ENCODE peak calls at places on chromosomes 1 and 21, in five cellular contexts. K, T, S, D and E are unnamed samples.

GRCh38 chr1:177355575-177355974 is 184.8 kb downstream of the BRINP2 start:
- DNase-seq in T (no peak), D (peak; percentile 3), K (no peak), S (no peak), E (peak; percentile 22)

GRCh38 chr1:6420594-6421042 is 899 bp upstream of the HES2 start:
- DNase-seq in D (no peak), S (no peak), K (peak; percentile 92), T (no peak), E (peak; percentile 76)

GRCh38 chr1:47568763-47569162 is 130.9 kb downstream of the FOXD2 start:
- DNase-seq in T (no peak), K (no peak), D (no peak), S (no peak), E (no peak)

GRCh38 chr1:229258851-229259110 is 12.1 kb upstream of the RAB4A start:
- DNase-seq in S (no peak), K (no peak), D (no peak), T (no peak), E (no peak)

GRCh38 chr1:118093017-118093416 is 92.0 kb downstream of the SPAG17 start:
- DNase-seq in K (no peak), T (no peak), D (no peak), S (no peak), E (no peak)

GRCh38 chr1:180568211-180568610 is 9.4 kb downstream of the OVAAL start:
- DNase-seq in S (no peak), T (no peak), K (no peak), D (no peak), E (no peak)

GRCh38 chr21:43357708-43358430 is 69.1 kb downstream of the SIK1 start:
- DNase-seq in K (no peak), D (no peak), S (no peak), T (no peak), E (no peak)

GRCh38 chr1:27509127-27510080 is 19.4 kb upstream of the WASF2 start:
- DNase-seq in T (no peak), D (no peak), S (no peak), K (no peak), E (no peak)

GRCh38 chr21:37380349-37381323 is 14.1 kb downstream of the DYRK1A start:
- DNase-seq in T (no peak), K (no peak), D (no peak), S (no peak), E (no peak)

GRCh38 chr1:180173952-180174351 is 19.3 kb downstream of the QSOX1 start:
- DNase-seq in S (no peak), K (no peak), D (no peak), T (no peak), E (no peak)

GRCh38 chr1:219555031-219555667 is 57.8 kb downstream of the ZC3H11B start:
- DNase-seq in S (no peak), D (no peak), T (peak; percentile 44), K (no peak), E (no peak)

GRCh38 chr1:246160905-246161304 is 346.2 kb downstream of the SMYD3 start:
- DNase-seq in T (no peak), S (no peak), K (no peak), D (no peak), E (no peak)

GRCh38 chr1:59707216-59707615 is 107.5 kb upstream of the HOOK1 start:
- DNase-seq in S (no peak), K (no peak), D (no peak), T (peak; percentile 12), E (no peak)

GRCh38 chr1:204150702-204151561 is 912 bp downstream of the ETNK2 start:
- DNase-seq in K (no peak), S (no peak), D (no peak), T (no peak), E (peak; percentile 36)

GRCh38 chr1:43557744-43558245 is 27.1 kb downstream of the PTPRF start:
- DNase-seq in S (no peak), K (peak; percentile 65), T (no peak), D (no peak), E (no peak)
- H3K4me3 ChIP-seq in S (no peak overlapping the region), K (no peak overlapping the region), T (no peak overlapping the region), D (no peak overlapping the region), E (no peak overlapping the region)

GRCh38 chr1:182777386-182777785 is 12.2 kb upstream of the NPL start:
- DNase-seq in K (no peak), D (no peak), S (no peak), T (no peak), E (no peak)
- TF ChIP-seq MYC in K (no peak), D (no peak), S (no peak), T (no peak), E (no peak)

GRCh38 chr1:33634806-33635205 is 162.4 kb downstream of the ZSCAN20 start:
- DNase-seq in D (peak; percentile 14), S (no peak), K (peak; percentile 68), T (peak; percentile 18), E (peak; percentile 50)
- TF ChIP-seq MAX in D (no peak), S (no peak), K (no peak), T (no peak), E (no peak)

DNA sequence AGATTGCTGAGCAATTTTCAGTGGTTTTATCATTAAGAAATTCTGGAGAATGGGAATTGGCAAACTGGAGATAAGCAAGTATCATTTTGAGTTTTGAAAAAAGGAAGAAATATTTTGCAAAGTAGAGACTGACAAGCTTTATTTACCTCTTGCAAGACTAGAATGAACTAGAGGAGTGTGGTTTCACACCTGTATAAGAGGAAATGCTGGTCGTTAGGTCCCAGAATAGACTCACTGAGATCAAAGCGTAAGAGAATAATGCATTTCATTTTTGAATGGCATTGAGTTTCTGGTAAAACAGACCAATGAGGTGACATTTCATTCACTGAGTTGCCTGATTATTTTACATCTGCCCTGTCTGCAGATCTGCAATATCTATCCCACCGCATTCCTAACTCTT is 308.1 kb downstream of the ADGRL2 start:
- DNase-seq in S (peak; percentile 1), K (no peak), D (no peak), T (no peak), E (no peak)
- H3K4me3 ChIP-seq in S (no peak overlapping the region), K (no peak overlapping the region), D (no peak overlapping the region), T (no peak overlapping the region), E (no peak overlapping the region)

DNA sequence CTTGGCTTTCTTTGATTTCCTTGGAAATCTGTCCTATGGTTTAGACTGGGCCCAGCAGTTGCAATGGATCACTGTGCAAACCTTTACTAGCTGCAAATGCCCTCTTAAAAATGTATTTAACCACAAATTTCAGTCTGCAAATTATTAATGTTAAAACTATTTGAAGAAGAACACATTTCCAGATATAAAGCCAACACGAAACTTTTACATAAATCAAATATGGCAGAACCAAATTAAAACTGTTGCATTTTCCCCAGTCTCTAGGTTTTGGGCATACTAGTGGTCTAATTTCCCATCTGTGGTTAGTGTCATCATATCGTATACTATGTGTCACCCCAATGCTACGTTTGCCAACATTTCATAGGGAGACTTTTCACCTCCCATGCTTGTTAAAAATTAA is 52.3 kb downstream of the HMCN1 start:
- DNase-seq in D (no peak), K (no peak), S (no peak), T (no peak), E (no peak)
- TF ChIP-seq MYC in D (no peak), K (no peak), S (no peak), T (no peak), E (no peak)

GRCh38 chr1:61081637-61082335 is 575 bp upstream of the NFIA start:
- DNase-seq in D (peak; percentile 83), T (peak; percentile 66), S (no peak), K (no peak), E (peak; percentile 45)

GRCh38 chr1:61082336-61083013 is at the start of gene NFIA:
- DNase-seq in D (peak; percentile 83), K (peak; percentile 79), S (no peak), T (peak; percentile 61), E (peak; percentile 69)

GRCh38 chr1:61083799-61084385 is 1.5 kb downstream of the NFIA start:
- DNase-seq in K (no peak), D (no peak), S (no peak), T (no peak), E (no peak)

GRCh38 chr1:61084560-61084991 is 2.2 kb downstream of the NFIA start:
- DNase-seq in T (no peak), K (no peak), D (no peak), S (no peak), E (no peak)

GRCh38 chr1:61083014-61083798 is 845 bp downstream of the NFIA start:
- DNase-seq in S (no peak), K (peak; percentile 49), D (no peak), T (no peak), E (no peak)
- TF ChIP-seq MAX in S (no peak), K (peak; percentile 71), D (peak; percentile 46), T (peak; percentile 43), E (no peak)

GRCh38 chr1:22457836-22458235 is 6.2 kb downstream of the ZBTB40 start:
- DNase-seq in T (no peak), D (no peak), S (no peak), K (no peak), E (no peak)

GRCh38 chr1:22461678-22462527 is 10.3 kb downstream of the ZBTB40 start:
- DNase-seq in T (no peak), D (no peak), K (no peak), S (no peak), E (no peak)

GRCh38 chr1:22462928-22463327 is 11.3 kb downstream of the ZBTB40 start:
- DNase-seq in K (no peak), S (no peak), T (no peak), D (no peak), E (no peak)

GRCh38 chr1:22457356-22457755 is 5.7 kb downstream of the ZBTB40 start:
- DNase-seq in S (no peak), D (no peak), T (no peak), K (no peak), E (no peak)

GRCh38 chr1:22461100-22461499 is 9.4 kb downstream of the ZBTB40 start:
- DNase-seq in T (no peak), D (peak; percentile 40), S (no peak), K (no peak), E (no peak)
- H3K4me3 ChIP-seq in T (no peak overlapping the region), D (no peak overlapping the region), S (no peak overlapping the region), K (no peak overlapping the region), E (no peak overlapping the region)